ENCODE peak calls at places on chromosomes 2 and 18, in nine cellular contexts. E is epithelial cell of esophagus; L is naive thymus-derived CD8-positive, alpha-beta T cell; O is iPS DF 19.7; F is aorta; U is activated gamma-delta T cell treated with anti-CD3 and anti-CD28 coated beads, Interleukin-2, amount 50 U/mL, for 16 hours; V is hypothalamus; N is right lobe of liver; Y is stomach. R is an unnamed sample.

GRCh38 chr2:39094717-39095363 is 26.0 kb downstream of the SOS1 start:
- DNase-seq in E (no peak), L (no peak), O (no peak), F (no peak), U (no peak), V (no peak), N (no peak), Y (no peak), R (no peak)

GRCh38 chr18:37383036-37383788 is 182.4 kb downstream of the CELF4 start:
- DNase-seq in E (no peak), L (no peak), O (no peak), F (no peak), U (no peak), V (no peak), N (no peak), Y (no peak), R (no peak)

GRCh38 chr2:221200184-221200839 is 371.8 kb downstream of the EPHA4 start:
- DNase-seq in E (no peak), L (no peak), O (no peak), F (no peak), U (no peak), V (no peak), N (no peak), Y (no peak), R (no peak)

GRCh38 chr18:4605222-4605621 is 150.1 kb upstream of the DLGAP1 start:
- DNase-seq in E (no peak), L (no peak), O (no peak), F (no peak), U (no peak), V (no peak), N (no peak), Y (no peak), R (no peak)

GRCh38 chr2:207993141-207993763 is 32.1 kb downstream of the PLEKHM3 start:
- DNase-seq in E (peak), L (no peak), O (no peak), F (no peak), U (no peak), V (no peak), N (no peak), Y (no peak), R (no peak)

GRCh38 chr2:241776336-241777166 is at the start of gene GAL3ST2:
- DNase-seq in E (no peak), L (no peak), O (no peak), F (no peak), U (no peak), V (no peak), N (peak), Y (no peak), R (no peak)

GRCh38 chr2:196957442-196957841 is 30.9 kb upstream of the PGAP1 start:
- DNase-seq in E (no peak), L (no peak), O (no peak), F (no peak), U (no peak), V (no peak), N (no peak), Y (no peak), R (no peak)

GRCh38 chr2:19478441-19478840 is 120.0 kb upstream of the OSR1 start:
- DNase-seq in E (peak), L (no peak), O (no peak), F (no peak), U (no peak), V (no peak), N (no peak), Y (no peak), R (no peak)

GRCh38 chr2:199798004-199798403 is 53.0 kb downstream of the FTCDNL1 start:
- DNase-seq in E (no peak), L (no peak), O (no peak), F (no peak), U (no peak), V (no peak), N (no peak), Y (no peak), R (no peak)

GRCh38 chr2:174325932-174326879 is 8.5 kb upstream of the SP9 start:
- DNase-seq in E (no peak), L (no peak), O (no peak), F (peak), U (no peak), V (no peak), N (no peak), Y (no peak), R (no peak)

GRCh38 chr2:151971301-151972072 is 127.4 kb downstream of the CACNB4 start:
- DNase-seq in E (no peak), L (no peak), O (no peak), F (no peak), U (no peak), V (no peak), N (no peak), Y (no peak), R (no peak)

GRCh38 chr2:191166111-191166755 is 15.4 kb upstream of the STAT4 start:
- DNase-seq in E (peak), L (no peak), O (no peak), F (no peak), U (no peak), V (no peak), N (peak), Y (no peak), R (no peak)

GRCh38 chr18:39481281-39481680 is 1915.7 kb upstream of the CELF4 start:
- DNase-seq in E (no peak), L (no peak), O (no peak), F (no peak), U (no peak), V (no peak), N (no peak), Y (no peak), R (no peak)

GRCh38 chr2:129925381-129925780 is 54.1 kb upstream of the RAB6C start:
- DNase-seq in E (no peak), L (no peak), O (no peak), F (no peak), U (no peak), V (no peak), N (no peak), Y (no peak), R (no peak)

GRCh38 chr2:142872900-142873724 is 4.4 kb upstream of the KYNU start:
- DNase-seq in E (peak), L (no peak), O (no peak), F (no peak), U (no peak), V (no peak), N (no peak), Y (no peak), R (no peak)

GRCh38 chr2:46018773-46019593 is 278.2 kb upstream of the EPAS1 start:
- DNase-seq in E (no peak), L (no peak), O (no peak), F (no peak), U (no peak), V (no peak), N (no peak), Y (no peak), R (no peak)

GRCh38 chr2:168482952-168483831 is 27.1 kb downstream of the CERS6 start:
- DNase-seq in E (no peak), L (no peak), O (no peak), F (no peak), U (no peak), V (no peak), N (no peak), Y (no peak), R (no peak)

GRCh38 chr2:30184035-30184434 is 37.2 kb downstream of the YPEL5 start:
- DNase-seq in E (no peak), L (no peak), O (no peak), F (no peak), U (no peak), V (no peak), N (no peak), Y (no peak), R (no peak)

GRCh38 chr18:51211552-51211951 is 14.1 kb upstream of the MEX3C start:
- DNase-seq in E (peak), L (no peak), O (no peak), F (peak), U (peak), V (no peak), N (no peak), Y (no peak), R (no peak)

GRCh38 chr18:47997338-47997780 is 66.9 kb upstream of the SMAD2 start:
- DNase-seq in E (no peak), L (no peak), O (no peak), F (no peak), U (no peak), V (no peak), N (no peak), Y (no peak), R (no peak)

GRCh38 chr2:28296904-28297303 is 95.8 kb upstream of the FOSL2 start:
- DNase-seq in E (peak), L (no peak), O (no peak), F (no peak), U (no peak), V (no peak), N (no peak), Y (no peak), R (no peak)

R was measured in stimulated activated CD8-positive, alpha-beta memory T cell treated with anti-CD3 and anti-CD28 coated beads, Interleukin-4, amount 100 ng/mL, for 4 hours.